ENCODE peak calls at places on chromosomes 11 and 22, in six cellular contexts. V is anterior cingulate cortex; Z is NCI-H1417; W is stimulated activated CD4-positive, alpha-beta T cell treated with anti-CD3 and anti-CD28 coated beads, Interleukin-12 subunit alpha, Interleukin-12 subunit beta, amount 100 ng/mL, for 24 hours; C is hypothalamus; M is activated CD4-positive, alpha-beta T cell treated with anti-CD3 and anti-CD28 coated beads, Interleukin-2, amount 50 U/mL, for 4 hours. L is an unnamed sample.

GRCh38 chr11:294795-295194 is 4.5 kb downstream of the IFITM5 start:
- DNase-seq in Z (no peak), W (no peak), V (no peak), C (no peak), M (no peak), L (no peak)

GRCh38 chr11:77055056-77055680 is 11.6 kb upstream of the CAPN5 start:
- DNase-seq in C (no peak), Z (no peak), M (no peak), V (no peak), W (no peak), L (no peak)

GRCh38 chr11:35623708-35624168 is 5.5 kb downstream of the FJX1 start:
- DNase-seq in V (no peak), M (no peak), C (no peak), Z (no peak), W (no peak), L (no peak)

GRCh38 chr11:61598886-61599868 is 18.3 kb upstream of the SYT7 start:
- DNase-seq in Z (no peak), M (no peak), W (no peak), V (no peak), C (no peak), L (no peak)

GRCh38 chr11:116556483-116556882 is 216.3 kb downstream of the BUD13 start:
- DNase-seq in V (no peak), Z (no peak), M (no peak), W (no peak), C (no peak), L (no peak)

GRCh38 chr22:20219667-20220628 is 48.2 kb downstream of the RTN4R start:
- DNase-seq in W (no peak), V (no peak), M (no peak), C (no peak), Z (no peak), L (no peak)

GRCh38 chr11:61152816-61153592 is 8.2 kb downstream of the VPS37C start:
- DNase-seq in W (no peak), V (no peak), M (no peak), Z (no peak), C (no peak), L (no peak)

GRCh38 chr11:95898782-95899181 is 25.1 kb downstream of the MTMR2 start:
- DNase-seq in V (no peak), C (no peak), M (no peak), W (no peak), Z (no peak), L (no peak)

GRCh38 chr11:13680501-13681264 is 12.2 kb downstream of the FAR1 start:
- DNase-seq in V (no peak), C (no peak), Z (no peak), M (no peak), W (no peak), L (no peak)

GRCh38 chr11:34266090-34266912 is 91.5 kb downstream of the ABTB2 start:
- DNase-seq in Z (no peak), C (no peak), V (peak), W (no peak), M (no peak), L (no peak)

GRCh38 chr22:35986085-35986484 is 42.5 kb downstream of the RBFOX2 start:
- DNase-seq in C (no peak), M (no peak), W (no peak), Z (no peak), V (no peak), L (no peak)

GRCh38 chr22:48663297-48663696 is 1164.4 kb downstream of the BRD1 start:
- DNase-seq in W (no peak), Z (peak), M (no peak), V (no peak), C (no peak), L (no peak)

GRCh38 chr22:38074181-38075104 is 9.5 kb downstream of the SLC16A8 start:
- DNase-seq in Z (no peak), V (no peak), W (no peak), M (no peak), C (no peak), L (no peak)

GRCh38 chr22:17772249-17772962 is 1.9 kb downstream of the BID start:
- DNase-seq in W (no peak), V (no peak), M (no peak), Z (no peak), C (no peak), L (no peak)

GRCh38 chr22:31346733-31347250 is 646 bp upstream of the PATZ1 start:
- DNase-seq in Z (peak), C (no peak), V (peak), M (no peak), W (peak), L (no peak)

GRCh38 chr11:417652-418342 is 3.0 kb upstream of the SIGIRR start:
- DNase-seq in V (no peak), W (no peak), Z (no peak), C (no peak), M (no peak), L (no peak)

GRCh38 chr11:41499429-41499828 is 40.0 kb upstream of the LRRC4C start:
- DNase-seq in M (no peak), C (no peak), W (no peak), V (no peak), Z (no peak), L (no peak)

GRCh38 chr22:48670317-48670716 is 1157.4 kb downstream of the BRD1 start:
- DNase-seq in W (no peak), Z (no peak), C (no peak), M (no peak), V (no peak), L (no peak)

GRCh38 chr11:1643146-1643690 is 13.6 kb downstream of the KRTAP5-5 start:
- DNase-seq in M (no peak), Z (no peak), W (no peak), C (no peak), V (no peak), L (no peak)

GRCh38 chr22:37282385-37282677 is at the start of gene CYTH4:
- DNase-seq in W (peak), Z (no peak), M (peak), C (no peak), V (peak), L (peak)

GRCh38 chr11:134277176-134278001 is 1.2 kb downstream of the GLB1L3 start:
- DNase-seq in V (no peak), C (no peak), Z (no peak), W (no peak), M (no peak), L (no peak)

GRCh38 chr22:36727110-36727509 is 23.6 kb upstream of the CACNG2 start:
- DNase-seq in Z (no peak), V (no peak), C (no peak), M (no peak), W (no peak), L (no peak)

GRCh38 chr11:67640021-67640757 is 626 bp upstream of the TBX10 start:
- DNase-seq in W (peak), C (peak), Z (no peak), V (peak), M (peak), L (peak)

GRCh38 chr11:24598636-24599035 is 101.8 kb downstream of the LUZP2 start:
- DNase-seq in V (no peak), W (no peak), Z (no peak), M (no peak), C (no peak), L (no peak)

GRCh38 chr22:32932176-32932575 is 126.0 kb downstream of the SYN3 start:
- DNase-seq in C (no peak), Z (no peak), W (no peak), M (no peak), V (no peak), L (no peak)

GRCh38 chr22:39703890-39704658 is 133.5 kb downstream of the CACNA1I start:
- DNase-seq in W (no peak), C (no peak), V (no peak), M (no peak), Z (peak), L (no peak)

GRCh38 chr11:95692526-95693270 is 96.9 kb downstream of the FAM76B start:
- DNase-seq in Z (no peak), M (no peak), W (no peak), C (no peak), V (no peak), L (no peak)

GRCh38 chr11:122852071-122852831 is 14.0 kb downstream of the CRTAM start:
- DNase-seq in W (peak), Z (no peak), M (peak), C (no peak), V (no peak), L (no peak)

GRCh38 chr11:126431401-126432064 is 76.0 kb downstream of the ST3GAL4 start:
- DNase-seq in M (no peak), C (no peak), W (no peak), Z (no peak), V (no peak), L (no peak)

GRCh38 chr11:9158898-9159391 is 67.5 kb upstream of the SCUBE2 start:
- DNase-seq in W (no peak), Z (no peak), V (no peak), M (no peak), C (no peak), L (no peak)

GRCh38 chr11:70788247-70789022 is 390.1 kb downstream of the CTTN start:
- DNase-seq in M (no peak), C (no peak), Z (no peak), V (no peak), W (no peak), L (no peak)

GRCh38 chr22:22390989-22391388 is 117.6 kb downstream of the ZNF280B start:
- DNase-seq in C (no peak), V (no peak), M (no peak), W (no peak), Z (no peak), L (no peak)

GRCh38 chr11:96052921-96053631 is 129.2 kb upstream of the MTMR2 start:
- DNase-seq in W (no peak), Z (no peak), V (no peak), C (no peak), M (no peak), L (no peak)

GRCh38 chr11:97722721-97723120 is 1298.0 kb upstream of the CNTN5 start:
- DNase-seq in C (no peak), V (no peak), Z (no peak), M (no peak), W (no peak), L (no peak)

GRCh38 chr22:50146440-50147228 is 23.9 kb upstream of the PANX2 start:
- DNase-seq in Z (no peak), M (no peak), V (peak), C (no peak), W (no peak), L (no peak)

GRCh38 chr11:28566643-28567042 is 458.5 kb downstream of the METTL15 start:
- DNase-seq in W (no peak), M (no peak), C (peak), Z (no peak), V (peak), L (no peak)

GRCh38 chr11:116962108-116962507 is 124.7 kb upstream of the APOA1 start:
- DNase-seq in M (no peak), V (no peak), C (no peak), W (no peak), Z (no peak), L (no peak)

GRCh38 chr22:36302439-36303114 is 49.6 kb downstream of the APOL1 start:
- DNase-seq in C (no peak), Z (no peak), V (no peak), W (no peak), M (no peak), L (no peak)

GRCh38 chr11:118619444-118620205 is 12.2 kb downstream of the PHLDB1 start:
- DNase-seq in W (no peak), C (no peak), M (no peak), Z (no peak), V (peak), L (no peak)

GRCh38 chr22:50481440-50482106 is at the start of gene ADM2:
- DNase-seq in W (peak), M (peak), C (no peak), Z (no peak), V (no peak), L (no peak)

L was measured in NK-92 treated with Interleukin-12 subunit alpha and Interleukin-12 subunit beta, amount 100 ng/mL, for 24 hours.